ENCODE peak calls at places on chromosomes 1 and 21, in nine cellular contexts. N, S, W, A, L, P, G, D and Y are unnamed samples. For H3K4me1, the result is how much of the 10 kb centered on the place peaks cover.

GRCh38 chr1:145993618-145994390 is 2.6 kb downstream of the TXNIP start:
- DNase-seq in N (no peak), S (peak), W (no peak), A (no peak), L (no peak), P (no peak), G (no peak), D (no peak), Y (no peak)

GRCh38 chr21:42527489-42528158 is 14.0 kb downstream of the SLC37A1 start:
- DNase-seq in N (no peak), S (peak), W (no peak), A (no peak), L (no peak), P (no peak), G (no peak), D (no peak), Y (no peak)

GRCh38 chr1:81950845-81951244 is 150.1 kb downstream of the ADGRL2 start:
- DNase-seq in N (no peak), S (no peak), W (no peak), A (no peak), L (no peak), P (no peak), G (no peak), D (no peak), Y (no peak)

GRCh38 chr1:200659269-200659668 is 10.4 kb downstream of the DDX59 start:
- DNase-seq in N (no peak), S (no peak), W (no peak), A (no peak), L (peak), P (no peak), G (no peak), D (no peak), Y (no peak)

GRCh38 chr1:200907611-200908097 is 13.0 kb downstream of the INAVA start:
- DNase-seq in N (peak), S (no peak), W (no peak), A (no peak), L (no peak), P (no peak), G (no peak), D (no peak), Y (no peak)

GRCh38 chr1:200740291-200741212 is 1.9 kb downstream of the CAMSAP2 start:
- DNase-seq in N (no peak), S (no peak), W (no peak), A (no peak), L (no peak), P (no peak), G (no peak), D (no peak), Y (no peak)

GRCh38 chr1:211783266-211783665 is 47.3 kb downstream of the LPGAT1 start:
- DNase-seq in N (no peak), S (no peak), W (no peak), A (no peak), L (no peak), P (no peak), G (no peak), D (no peak), Y (no peak)

GRCh38 chr1:97192872-97193572 is 471.4 kb downstream of the PTBP2 start:
- DNase-seq in N (no peak), S (no peak), W (peak), A (peak), L (peak), P (peak), G (no peak), D (no peak), Y (no peak)

GRCh38 chr1:29974345-29974744 is 738.0 kb downstream of the PTPRU start:
- DNase-seq in N (peak), S (no peak), W (no peak), A (no peak), L (peak), P (peak), G (no peak), D (no peak), Y (no peak)

GRCh38 chr1:1306070-1306660 is 1.6 kb downstream of the ACAP3 start:
- DNase-seq in N (peak), S (no peak), W (no peak), A (no peak), L (no peak), P (no peak), G (no peak), D (no peak), Y (no peak)

GRCh38 chr21:33848252-33848953 is 67.2 kb downstream of the ATP5PO start:
- DNase-seq in N (no peak), S (no peak), W (no peak), A (no peak), L (no peak), P (no peak), G (peak), D (no peak), Y (no peak)

GRCh38 chr1:32992489-32993214 is 28.0 kb upstream of the RNF19B start:
- DNase-seq in N (peak), S (peak), W (peak), A (peak), L (peak), P (peak), G (peak), D (peak), Y (peak)

GRCh38 chr1:205042911-205043806 is at the start of gene CNTN2:
- DNase-seq in N (no peak), S (no peak), W (no peak), A (no peak), L (no peak), P (no peak), G (no peak), D (no peak), Y (no peak)

DNA sequence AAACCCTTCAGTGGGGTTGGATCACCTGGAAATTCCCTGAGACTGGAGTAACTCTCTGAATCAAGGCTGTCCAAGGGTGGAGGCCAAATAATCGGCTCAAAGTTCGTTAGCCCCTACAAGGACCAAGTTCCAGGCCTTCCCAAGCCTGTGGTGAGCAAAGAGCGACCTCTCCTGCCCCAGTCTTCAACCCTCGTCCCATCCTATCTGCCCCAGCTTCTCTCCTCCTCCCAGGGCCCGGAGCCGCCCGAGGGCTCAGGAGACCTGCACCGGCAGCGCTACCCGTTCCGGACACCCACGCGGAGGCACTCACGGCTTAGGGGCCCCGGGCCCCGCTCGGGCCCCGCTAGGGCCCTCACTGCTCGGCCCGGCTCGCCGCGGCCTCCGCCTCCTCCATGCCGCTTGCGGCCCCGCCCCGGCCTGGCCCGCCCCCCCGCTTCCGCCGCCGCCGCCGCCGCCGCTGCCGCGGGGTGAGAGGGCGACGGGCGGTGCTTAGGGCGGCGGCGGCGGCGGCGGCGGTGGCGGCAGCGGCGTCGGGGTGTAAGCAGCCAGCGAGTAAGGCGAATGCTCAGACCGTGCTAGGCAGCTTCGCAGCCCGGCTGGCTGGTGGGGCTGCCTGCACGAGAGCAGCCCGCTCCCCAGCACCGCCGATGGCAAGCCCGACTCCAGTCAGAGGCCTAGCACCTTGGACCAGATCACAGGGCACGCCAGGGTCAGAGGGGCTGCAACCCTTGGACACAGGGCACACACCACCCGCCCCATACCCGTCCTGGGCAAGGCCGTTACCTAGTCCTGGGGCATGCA is at the start of gene POMGNT1:
- DNase-seq in N (peak), S (no peak), W (peak), A (no peak), L (no peak), P (peak), G (peak), D (peak), Y (peak)
- TF ChIP-seq POLR2A in N (peak), S (no peak), W (peak), A (peak), L (peak), P (peak), G (peak), D (peak), Y (peak)

DNA sequence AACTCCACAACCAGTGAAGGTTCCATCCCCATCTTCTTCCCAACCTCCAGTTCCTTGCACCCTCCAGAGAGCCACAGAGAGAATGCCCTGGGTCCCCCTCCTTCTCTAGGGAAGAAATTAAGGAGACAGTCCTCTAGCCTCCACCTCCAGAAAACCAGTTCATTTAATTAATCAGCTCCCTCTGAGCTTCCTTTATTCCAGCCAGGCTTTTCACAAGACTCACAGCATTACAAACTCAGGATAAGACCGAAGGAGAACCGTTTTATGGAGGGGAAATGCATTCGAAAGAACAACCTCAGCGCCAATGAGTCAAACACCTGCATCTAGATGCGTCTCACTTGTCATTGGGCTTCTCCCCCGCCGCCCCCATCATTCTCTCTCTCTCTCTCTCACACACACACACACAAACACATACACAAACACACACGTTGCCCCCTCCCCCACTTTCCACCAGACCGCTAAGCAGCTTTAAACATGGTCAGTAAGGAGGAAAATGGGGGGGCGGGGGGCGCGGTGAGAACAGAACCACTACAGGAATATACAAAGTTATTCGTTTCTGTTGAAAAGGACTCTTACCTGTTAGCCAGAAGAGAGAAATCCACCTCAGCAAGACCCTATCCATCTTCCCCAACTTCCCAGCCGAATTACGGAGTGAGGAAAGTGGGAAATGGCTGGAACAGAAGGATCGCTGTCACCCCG is 544 bp downstream of the ILDR2 start:
- DNase-seq in N (no peak), S (no peak), W (no peak), A (no peak), L (no peak), P (no peak), G (no peak), D (no peak), Y (peak)
- H3K4me1 ChIP-seq in N (under half), S (under half), W (under half), A (under half), L (under half), P (under half), G (under half), D (under half), Y (under half)

GRCh38 chr1:65469126-65469888 is 48.8 kb downstream of the LEPR start:
- DNase-seq in N (peak), S (no peak), W (no peak), A (no peak), L (no peak), P (no peak), G (no peak), D (no peak), Y (no peak)

GRCh38 chr1:65470766-65471165 is 50.3 kb downstream of the LEPR start:
- DNase-seq in N (no peak), S (no peak), W (no peak), A (no peak), L (no peak), P (no peak), G (no peak), D (no peak), Y (no peak)

GRCh38 chr1:65471901-65472332 is 51.4 kb downstream of the LEPR start:
- DNase-seq in N (no peak), S (no peak), W (no peak), A (no peak), L (no peak), P (no peak), G (no peak), D (peak), Y (no peak)

GRCh38 chr1:65469889-65470340 is 49.4 kb downstream of the LEPR start:
- DNase-seq in N (peak), S (no peak), W (no peak), A (no peak), L (no peak), P (no peak), G (no peak), D (no peak), Y (no peak)

GRCh38 chr1:65471213-65471833 is 50.9 kb downstream of the LEPR start:
- DNase-seq in N (peak), S (no peak), W (no peak), A (no peak), L (no peak), P (no peak), G (no peak), D (no peak), Y (no peak)
- TF ChIP-seq POLR2A in N (no peak), S (no peak), W (no peak), A (no peak), L (no peak), P (no peak), G (no peak), D (no peak), Y (no peak)

GRCh38 chr1:39150779-39151178 is 53.7 kb upstream of the MACF1 start:
- DNase-seq in N (no peak), S (no peak), W (no peak), A (peak), L (no peak), P (no peak), G (no peak), D (no peak), Y (no peak)
- H3K4me1 ChIP-seq in N (under half), S (under half), W (under half), A (under half), L (under half), P (under half), G (under half), D (under half), Y (under half)

GRCh38 chr21:46243865-46244490 is 15.4 kb upstream of the LSS start:
- DNase-seq in N (no peak), S (no peak), W (no peak), A (no peak), L (no peak), P (no peak), G (no peak), D (no peak), Y (no peak)
- TF ChIP-seq POLR2A in N (no peak), S (no peak), W (no peak), A (no peak), L (no peak), P (no peak), G (no peak), D (no peak), Y (no peak)

GRCh38 chr1:248817065-248817464 is 8.7 kb downstream of the SH3BP5L start:
- DNase-seq in N (no peak), S (no peak), W (no peak), A (no peak), L (no peak), P (no peak), G (no peak), D (no peak), Y (no peak)

GRCh38 chr1:248816042-248816851 is 9.5 kb downstream of the SH3BP5L start:
- DNase-seq in N (no peak), S (no peak), W (no peak), A (no peak), L (no peak), P (no peak), G (no peak), D (no peak), Y (no peak)

GRCh38 chr1:248821101-248821500 is 4.6 kb downstream of the SH3BP5L start:
- DNase-seq in N (peak), S (no peak), W (no peak), A (no peak), L (no peak), P (peak), G (no peak), D (no peak), Y (no peak)

GRCh38 chr1:248820041-248820585 is 5.6 kb downstream of the SH3BP5L start:
- DNase-seq in N (no peak), S (no peak), W (no peak), A (no peak), L (no peak), P (no peak), G (no peak), D (no peak), Y (no peak)

GRCh38 chr1:248818505-248819374 is 7.0 kb downstream of the SH3BP5L start:
- DNase-seq in N (no peak), S (no peak), W (no peak), A (no peak), L (no peak), P (no peak), G (no peak), D (no peak), Y (no peak)
- H3K4me1 ChIP-seq in N (under half), S (under half), W (under half), A (under half), L (under half), P (under half), G (under half), D (under half), Y (under half)

DNA sequence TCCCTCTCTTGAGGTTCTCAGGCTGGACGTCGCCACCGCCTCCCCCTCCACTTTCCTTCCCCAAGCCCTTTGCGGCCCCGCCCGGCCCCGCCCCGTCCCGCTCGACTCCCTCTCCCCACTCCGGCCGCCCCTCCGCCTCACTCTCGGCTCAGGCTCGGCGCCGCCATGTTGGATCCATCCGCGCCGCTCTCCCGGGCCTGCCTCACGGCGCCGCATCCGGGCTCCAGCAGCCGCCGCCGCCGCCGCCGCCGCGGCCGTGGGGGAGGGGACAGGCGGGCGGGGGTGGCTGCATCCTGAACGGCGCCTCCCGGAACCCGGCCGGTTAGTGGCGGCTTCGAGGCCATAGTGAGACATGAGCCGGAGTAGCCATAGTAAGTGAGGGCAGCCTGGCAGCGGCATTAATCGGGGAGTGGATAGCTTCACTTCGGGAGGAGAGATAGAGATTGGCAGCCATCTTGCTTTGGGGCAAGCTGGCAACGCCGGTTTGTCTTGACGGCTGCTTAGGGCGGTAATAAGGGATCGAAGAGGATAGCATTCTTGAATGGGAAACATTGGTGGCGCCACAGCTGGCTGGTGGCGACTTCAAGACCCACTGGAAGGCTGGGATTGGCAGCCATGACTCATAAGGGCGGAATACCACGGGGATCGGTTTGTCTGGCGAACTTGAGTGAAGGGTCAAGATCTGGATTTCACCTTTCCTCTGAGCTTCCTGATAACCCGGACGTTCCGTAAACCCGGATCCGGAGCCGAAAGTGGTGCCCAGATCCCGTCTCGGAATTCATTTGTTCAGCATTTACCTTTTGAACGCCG is at the start of gene DEDD:
- DNase-seq in N (peak), S (peak), W (peak), A (peak), L (peak), P (peak), G (peak), D (peak), Y (peak)
- TF ChIP-seq POLR2A in N (peak), S (peak), W (peak), A (peak), L (peak), P (peak), G (peak), D (peak), Y (no peak)